ENCODE peak calls at places on chromosome 16, in ten cellular contexts. U is cardiac fibroblast, H is IMR-90, O is fibroblast of pulmonary artery, Z is A549, V is heart left ventricle, M is transverse colon, L is GM12878, I is neural crest cell, W is B cell. J is an unnamed sample.

GRCh38 chr16:17386229-17386628 is 84.5 kb downstream of the XYLT1 start:
- DNase-seq in U (no peak), H (no peak), O (no peak), Z (no peak), V (no peak), M (no peak), L (no peak), I (no peak), W (no peak), J (no peak)

GRCh38 chr16:1899641-1900451 is 18.4 kb downstream of the HS3ST6 start:
- DNase-seq in U (no peak), H (no peak), O (no peak), Z (no peak), V (no peak), M (peak), L (no peak), I (no peak), W (no peak), J (no peak)

GRCh38 chr16:56814537-56815432 is 50.2 kb upstream of the SLC12A3 start:
- DNase-seq in U (no peak), H (no peak), O (no peak), Z (peak), V (no peak), M (no peak), L (no peak), I (no peak), W (no peak), J (no peak)

GRCh38 chr16:67163903-67164558 is 514 bp upstream of the HSF4 start:
- DNase-seq in U (no peak), H (no peak), O (no peak), Z (no peak), V (no peak), M (no peak), L (no peak), I (no peak), W (no peak), J (no peak)

GRCh38 chr16:64475627-64476351 is 646.1 kb downstream of the CDH11 start:
- DNase-seq in U (peak), H (peak), O (peak), Z (no peak), V (no peak), M (no peak), L (no peak), I (no peak), W (no peak), J (no peak)

GRCh38 chr16:89612415-89612814 is 1.0 kb upstream of the DPEP1 start:
- DNase-seq in U (no peak), H (no peak), O (no peak), Z (no peak), V (no peak), M (no peak), L (no peak), I (no peak), W (no peak), J (no peak)

GRCh38 chr16:21150375-21151001 is at the start of gene DNAH3:
- DNase-seq in U (no peak), H (no peak), O (no peak), Z (peak), V (no peak), M (peak), L (no peak), I (no peak), W (no peak), J (no peak)

GRCh38 chr16:88456356-88457292 is 3.5 kb downstream of the ZFPM1 start:
- DNase-seq in U (no peak), H (no peak), O (no peak), Z (no peak), V (no peak), M (no peak), L (no peak), I (no peak), W (peak), J (no peak)

GRCh38 chr16:75550211-75550662 is 5.8 kb downstream of the TMEM231 start:
- DNase-seq in U (peak), H (peak), O (peak), Z (peak), V (peak), M (peak), L (peak), I (no peak), W (peak), J (peak)

GRCh38 chr16:55911616-55912015 is 36.4 kb upstream of the CES5A start:
- DNase-seq in U (no peak), H (no peak), O (no peak), Z (no peak), V (no peak), M (no peak), L (no peak), I (no peak), W (no peak), J (no peak)

GRCh38 chr16:11570796-11571195 is 15.9 kb downstream of the LITAF start:
- DNase-seq in U (no peak), H (no peak), O (no peak), Z (no peak), V (no peak), M (no peak), L (no peak), I (no peak), W (no peak), J (no peak)

GRCh38 chr16:1784977-1785845 is 2.5 kb downstream of the NUBP2 start:
- DNase-seq in U (no peak), H (no peak), O (no peak), Z (no peak), V (peak), M (peak), L (no peak), I (no peak), W (no peak), J (no peak)

DNA sequence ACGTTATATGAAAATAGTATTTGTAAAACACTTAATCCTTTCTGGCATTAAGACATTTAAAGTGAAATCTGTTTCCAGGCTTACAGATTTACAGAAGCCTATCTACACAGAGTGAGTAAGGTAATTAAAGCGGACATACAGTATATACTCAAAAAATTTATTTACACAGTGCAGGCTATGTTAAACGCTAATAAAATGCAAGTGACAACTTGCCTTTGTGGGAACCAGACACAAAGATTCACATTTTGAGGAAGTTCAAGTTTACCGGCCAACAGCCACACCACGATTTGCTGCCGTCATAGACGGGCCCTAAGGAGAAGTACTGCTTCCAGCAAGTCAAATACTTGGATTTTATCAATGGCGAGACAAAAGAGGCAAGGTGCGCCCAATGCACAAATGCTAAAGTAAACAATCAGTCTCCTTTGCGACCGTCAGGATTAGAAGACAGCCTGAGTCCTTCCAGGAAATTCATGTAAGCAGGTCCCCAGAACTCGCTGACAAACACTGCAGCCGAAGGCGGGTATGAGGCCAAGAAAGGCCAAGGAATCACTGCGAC is 799 bp downstream of the VPS35 start:
- DNase-seq in U (peak), H (peak), O (peak), Z (no peak), V (peak), M (peak), L (no peak), I (no peak), W (peak), J (no peak)
- TF ChIP-seq CTCF in U (peak), H (no peak), O (no peak), Z (no peak), V (no peak), M (peak), L (no peak), I (no peak), W (no peak), J (no peak)

DNA sequence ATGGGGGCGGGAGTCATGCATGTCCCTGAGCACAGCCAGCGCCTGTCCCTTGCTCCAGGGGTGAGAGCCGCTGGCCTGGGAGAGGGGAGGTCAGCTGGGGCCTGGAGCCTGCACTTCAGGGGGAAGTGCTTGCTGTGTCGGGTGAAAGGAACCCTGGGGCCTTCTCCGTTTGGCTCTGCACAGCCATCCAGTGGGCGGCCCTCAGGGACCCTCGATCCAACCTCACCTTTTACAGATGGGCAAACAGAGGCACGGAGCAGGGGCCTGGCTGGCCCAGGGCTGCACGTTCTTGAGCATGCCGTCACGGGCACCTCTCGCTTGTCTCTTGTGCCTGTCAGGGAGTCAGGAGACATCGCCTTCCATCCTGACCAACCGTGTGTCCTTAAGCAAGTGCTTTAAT is 1.8 kb downstream of the SNX20 start:
- DNase-seq in U (no peak), H (no peak), O (no peak), Z (no peak), V (no peak), M (no peak), L (no peak), I (no peak), W (no peak), J (no peak)
- TF ChIP-seq CTCF in U (no peak), H (no peak), O (no peak), Z (no peak), V (no peak), M (no peak), L (no peak), I (no peak), W (no peak), J (no peak)

DNA sequence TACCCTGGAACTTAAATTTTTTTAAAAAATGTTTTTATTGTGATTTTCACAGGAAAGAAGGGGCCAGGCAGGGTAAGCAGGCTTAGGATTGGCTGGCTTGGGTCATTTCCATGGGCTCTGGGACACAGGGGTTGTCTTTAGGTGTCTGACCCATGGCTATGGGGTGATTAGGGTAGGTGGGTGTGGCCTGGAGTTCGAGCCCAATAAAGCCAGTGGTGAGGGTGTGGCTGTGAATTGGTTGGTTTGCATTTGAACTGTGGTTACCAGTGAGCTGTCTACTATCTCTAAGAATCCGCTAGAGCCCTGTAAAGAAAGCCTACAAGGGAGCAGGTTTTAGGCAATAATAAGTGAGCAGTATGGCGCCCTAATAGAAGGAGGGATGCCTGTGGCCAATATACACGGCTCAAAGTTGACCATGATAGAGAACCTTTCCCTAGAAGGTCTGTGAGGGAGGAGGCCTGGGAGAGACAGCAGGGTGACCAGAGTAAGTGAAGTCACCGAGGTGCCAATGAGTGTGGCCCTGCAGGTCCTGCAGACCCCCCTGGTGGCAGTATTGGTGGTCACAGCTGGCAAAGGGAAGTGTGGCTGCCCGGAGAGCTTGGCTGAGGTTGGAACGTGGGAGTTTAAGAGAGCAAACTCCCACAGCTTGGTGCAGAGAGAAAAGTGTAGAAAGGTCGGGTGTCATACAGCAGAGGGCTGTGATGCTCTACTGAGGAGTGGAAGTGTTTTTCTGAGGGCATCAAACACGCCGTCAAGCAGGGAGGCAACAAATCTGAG is 454.0 kb downstream of the WWOX start:
- DNase-seq in U (no peak), H (no peak), O (no peak), Z (no peak), V (no peak), M (no peak), L (no peak), I (no peak), W (no peak), J (no peak)
- TF ChIP-seq CTCF in U (no peak), H (no peak), O (no peak), Z (no peak), V (no peak), M (no peak), L (no peak), I (no peak), W (no peak), J (no peak)

GRCh38 chr16:741986-742629 is 1.3 kb upstream of the CIAO3 start:
- DNase-seq in U (no peak), H (no peak), O (no peak), Z (no peak), V (peak), M (no peak), L (no peak), I (no peak), W (no peak), J (no peak)

GRCh38 chr16:745739-746138 is 4.9 kb upstream of the CIAO3 start:
- DNase-seq in U (no peak), H (no peak), O (no peak), Z (no peak), V (no peak), M (no peak), L (no peak), I (no peak), W (no peak), J (peak)

GRCh38 chr16:746637-747036 is 5.8 kb upstream of the CIAO3 start:
- DNase-seq in U (no peak), H (no peak), O (no peak), Z (no peak), V (no peak), M (no peak), L (no peak), I (no peak), W (no peak), J (no peak)

GRCh38 chr16:740764-741505 is at the start of gene CIAO3:
- DNase-seq in U (peak), H (peak), O (peak), Z (peak), V (peak), M (peak), L (peak), I (peak), W (peak), J (peak)

GRCh38 chr16:743794-744500 is 3.1 kb upstream of the CIAO3 start:
- DNase-seq in U (no peak), H (no peak), O (no peak), Z (no peak), V (no peak), M (no peak), L (no peak), I (no peak), W (no peak), J (no peak)
- TF ChIP-seq CTCF in U (no peak), H (no peak), O (no peak), Z (no peak), V (no peak), M (no peak), L (no peak), I (peak), W (peak), J (no peak)

GRCh38 chr16:4693296-4693955 is at the start of gene NUDT16L1:
- DNase-seq in U (peak), H (peak), O (peak), Z (peak), V (peak), M (peak), L (peak), I (peak), W (peak), J (peak)
- TF ChIP-seq CTCF in U (no peak), H (peak), O (no peak), Z (no peak), V (peak), M (no peak), L (peak), I (peak), W (no peak), J (no peak)

J was measured in GM20000.